ENCODE peak calls at places on chromosomes 2 and 18, in eight cellular contexts. One of them, this sample, is unnamed.

GRCh38 chr2:101961287-101962242 is 30.2 kb upstream of the IL1R2 start:
- DNase-seq in OCI-LY7: no peak
- DNase-seq in foreskin fibroblast: peak; percentile 91
- DNase-seq in fibroblast of villous mesenchyme: peak; percentile 100
- DNase-seq in upper lobe of right lung: peak; percentile 80
- DNase-seq in CD8-positive, alpha-beta T cell: no peak
- DNase-seq in heart right ventricle: peak; percentile 62
- DNase-seq in astrocyte of the spinal cord: peak; percentile 91
- DNase-seq in this sample: peak; percentile 64

GRCh38 chr2:30965085-30965484 is 157.8 kb upstream of the CAPN13 start:
- DNase-seq in OCI-LY7: no peak
- DNase-seq in foreskin fibroblast: no peak
- DNase-seq in fibroblast of villous mesenchyme: no peak
- DNase-seq in upper lobe of right lung: no peak
- DNase-seq in CD8-positive, alpha-beta T cell: no peak
- DNase-seq in heart right ventricle: no peak
- DNase-seq in astrocyte of the spinal cord: no peak
- DNase-seq in this sample: no peak

GRCh38 chr2:45330617-45331016 is 280.4 kb downstream of the SRBD1 start:
- DNase-seq in OCI-LY7: no peak
- DNase-seq in foreskin fibroblast: peak; percentile 80
- DNase-seq in fibroblast of villous mesenchyme: no peak
- DNase-seq in upper lobe of right lung: no peak
- DNase-seq in CD8-positive, alpha-beta T cell: no peak
- DNase-seq in heart right ventricle: no peak
- DNase-seq in astrocyte of the spinal cord: no peak
- DNase-seq in this sample: no peak

GRCh38 chr2:199851886-199852285 is 894 bp upstream of the FTCDNL1 start:
- DNase-seq in OCI-LY7: no peak
- DNase-seq in foreskin fibroblast: no peak
- DNase-seq in fibroblast of villous mesenchyme: no peak
- DNase-seq in upper lobe of right lung: no peak
- DNase-seq in CD8-positive, alpha-beta T cell: no peak
- DNase-seq in heart right ventricle: no peak
- DNase-seq in astrocyte of the spinal cord: no peak
- DNase-seq in this sample: no peak

GRCh38 chr2:233353101-233353768 is 1.1 kb upstream of the DGKD start:
- DNase-seq in OCI-LY7: no peak
- DNase-seq in foreskin fibroblast: no peak
- DNase-seq in fibroblast of villous mesenchyme: no peak
- DNase-seq in upper lobe of right lung: peak; percentile 72
- DNase-seq in CD8-positive, alpha-beta T cell: no peak
- DNase-seq in heart right ventricle: no peak
- DNase-seq in astrocyte of the spinal cord: no peak
- DNase-seq in this sample: no peak

GRCh38 chr2:207288628-207289027 is 122.9 kb upstream of the KLF7 start:
- DNase-seq in OCI-LY7: no peak
- DNase-seq in foreskin fibroblast: no peak
- DNase-seq in fibroblast of villous mesenchyme: no peak
- DNase-seq in upper lobe of right lung: no peak
- DNase-seq in CD8-positive, alpha-beta T cell: no peak
- DNase-seq in heart right ventricle: no peak
- DNase-seq in astrocyte of the spinal cord: no peak
- DNase-seq in this sample: no peak

GRCh38 chr2:14628906-14629305 is 3.6 kb upstream of the LRATD1 start:
- DNase-seq in OCI-LY7: no peak
- DNase-seq in foreskin fibroblast: no peak
- DNase-seq in fibroblast of villous mesenchyme: no peak
- DNase-seq in upper lobe of right lung: no peak
- DNase-seq in CD8-positive, alpha-beta T cell: no peak
- DNase-seq in heart right ventricle: no peak
- DNase-seq in astrocyte of the spinal cord: no peak
- DNase-seq in this sample: no peak

GRCh38 chr2:151437630-151438029 is 27.9 kb downstream of the RIF1 start:
- DNase-seq in OCI-LY7: peak; percentile 44
- DNase-seq in foreskin fibroblast: no peak
- DNase-seq in fibroblast of villous mesenchyme: peak; percentile 44
- DNase-seq in upper lobe of right lung: no peak
- DNase-seq in CD8-positive, alpha-beta T cell: no peak
- DNase-seq in heart right ventricle: no peak
- DNase-seq in astrocyte of the spinal cord: peak; percentile 48
- DNase-seq in this sample: no peak

GRCh38 chr2:113136828-113137775 is 9.7 kb downstream of the IL1RN start:
- DNase-seq in OCI-LY7: peak; percentile 62
- DNase-seq in foreskin fibroblast: peak; percentile 27
- DNase-seq in fibroblast of villous mesenchyme: peak; percentile 44
- DNase-seq in upper lobe of right lung: no peak
- DNase-seq in CD8-positive, alpha-beta T cell: no peak
- DNase-seq in heart right ventricle: no peak
- DNase-seq in astrocyte of the spinal cord: peak; percentile 52
- DNase-seq in this sample: no peak

GRCh38 chr2:128502638-128503246 is 184.1 kb upstream of the HS6ST1 start:
- DNase-seq in OCI-LY7: no peak
- DNase-seq in foreskin fibroblast: no peak
- DNase-seq in fibroblast of villous mesenchyme: no peak
- DNase-seq in upper lobe of right lung: peak; percentile 58
- DNase-seq in CD8-positive, alpha-beta T cell: no peak
- DNase-seq in heart right ventricle: no peak
- DNase-seq in astrocyte of the spinal cord: no peak
- DNase-seq in this sample: no peak

GRCh38 chr2:236449167-236449586 is 120.4 kb upstream of the ACKR3 start:
- DNase-seq in OCI-LY7: no peak
- DNase-seq in foreskin fibroblast: no peak
- DNase-seq in fibroblast of villous mesenchyme: no peak
- DNase-seq in upper lobe of right lung: no peak
- DNase-seq in CD8-positive, alpha-beta T cell: no peak
- DNase-seq in heart right ventricle: no peak
- DNase-seq in astrocyte of the spinal cord: no peak
- DNase-seq in this sample: no peak

GRCh38 chr2:15311201-15311882 is 249.8 kb downstream of the NBAS start:
- DNase-seq in OCI-LY7: peak; percentile 21
- DNase-seq in foreskin fibroblast: no peak
- DNase-seq in fibroblast of villous mesenchyme: peak; percentile 17
- DNase-seq in upper lobe of right lung: no peak
- DNase-seq in CD8-positive, alpha-beta T cell: no peak
- DNase-seq in heart right ventricle: no peak
- DNase-seq in astrocyte of the spinal cord: peak; percentile 29
- DNase-seq in this sample: no peak

GRCh38 chr2:45128580-45128997 is 119.3 kb upstream of the SIX2 start:
- DNase-seq in OCI-LY7: no peak
- DNase-seq in foreskin fibroblast: peak; percentile 93
- DNase-seq in fibroblast of villous mesenchyme: peak; percentile 91
- DNase-seq in upper lobe of right lung: no peak
- DNase-seq in CD8-positive, alpha-beta T cell: no peak
- DNase-seq in heart right ventricle: peak; percentile 35
- DNase-seq in astrocyte of the spinal cord: peak; percentile 92
- DNase-seq in this sample: peak; percentile 70

GRCh38 chr2:72115361-72116080 is 32.1 kb downstream of the CYP26B1 start:
- DNase-seq in OCI-LY7: no peak
- DNase-seq in foreskin fibroblast: peak; percentile 82
- DNase-seq in fibroblast of villous mesenchyme: peak; percentile 51
- DNase-seq in upper lobe of right lung: peak; percentile 72
- DNase-seq in CD8-positive, alpha-beta T cell: no peak
- DNase-seq in heart right ventricle: no peak
- DNase-seq in astrocyte of the spinal cord: peak; percentile 83
- DNase-seq in this sample: peak; percentile 80

GRCh38 chr2:55116598-55116964 is 66.3 kb upstream of the RTN4 start:
- DNase-seq in OCI-LY7: no peak
- DNase-seq in foreskin fibroblast: no peak
- DNase-seq in fibroblast of villous mesenchyme: no peak
- DNase-seq in upper lobe of right lung: no peak
- DNase-seq in CD8-positive, alpha-beta T cell: no peak
- DNase-seq in heart right ventricle: no peak
- DNase-seq in astrocyte of the spinal cord: no peak
- DNase-seq in this sample: no peak

GRCh38 chr2:85797263-85797660 is 43.5 kb downstream of the ATOH8 start:
- DNase-seq in OCI-LY7: no peak
- DNase-seq in foreskin fibroblast: no peak
- DNase-seq in fibroblast of villous mesenchyme: no peak
- DNase-seq in upper lobe of right lung: no peak
- DNase-seq in CD8-positive, alpha-beta T cell: no peak
- DNase-seq in heart right ventricle: no peak
- DNase-seq in astrocyte of the spinal cord: no peak
- DNase-seq in this sample: no peak

GRCh38 chr2:85796549-85797262 is 42.9 kb downstream of the ATOH8 start:
- DNase-seq in OCI-LY7: no peak
- DNase-seq in foreskin fibroblast: no peak
- DNase-seq in fibroblast of villous mesenchyme: no peak
- DNase-seq in upper lobe of right lung: peak; percentile 72
- DNase-seq in CD8-positive, alpha-beta T cell: no peak
- DNase-seq in heart right ventricle: no peak
- DNase-seq in astrocyte of the spinal cord: no peak
- DNase-seq in this sample: no peak

GRCh38 chr2:85796046-85796548 is 42.3 kb downstream of the ATOH8 start:
- DNase-seq in OCI-LY7: no peak
- DNase-seq in foreskin fibroblast: no peak
- DNase-seq in fibroblast of villous mesenchyme: no peak
- DNase-seq in upper lobe of right lung: peak; percentile 62
- DNase-seq in CD8-positive, alpha-beta T cell: no peak
- DNase-seq in heart right ventricle: no peak
- DNase-seq in astrocyte of the spinal cord: peak; percentile 24
- DNase-seq in this sample: no peak

GRCh38 chr2:85799215-85799956 is 45.6 kb downstream of the ATOH8 start:
- DNase-seq in OCI-LY7: no peak
- DNase-seq in foreskin fibroblast: no peak
- DNase-seq in fibroblast of villous mesenchyme: no peak
- DNase-seq in upper lobe of right lung: peak; percentile 74
- DNase-seq in CD8-positive, alpha-beta T cell: no peak
- DNase-seq in heart right ventricle: no peak
- DNase-seq in astrocyte of the spinal cord: no peak
- DNase-seq in this sample: no peak

DNA sequence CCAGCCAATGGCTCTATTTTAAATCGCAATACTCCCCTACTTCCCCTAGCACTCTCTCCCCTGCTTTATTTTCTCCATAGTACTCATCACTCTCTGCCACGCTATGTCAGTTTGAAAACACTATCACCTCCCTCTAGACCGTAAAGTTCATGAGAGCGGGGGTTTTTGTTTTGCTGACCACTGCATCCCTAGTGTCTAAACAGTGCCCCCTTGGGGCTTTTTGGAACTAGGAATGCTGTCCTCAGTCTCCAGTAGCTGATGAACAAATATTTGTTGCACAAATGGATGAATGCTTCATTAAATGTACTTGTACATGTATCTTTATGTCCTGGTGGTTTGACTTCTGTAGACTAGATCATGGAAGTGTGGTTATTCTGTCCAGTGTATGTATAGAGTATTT is 44.2 kb downstream of the ATOH8 start:
- DNase-seq in OCI-LY7: no peak
- DNase-seq in foreskin fibroblast: peak; percentile 41
- DNase-seq in fibroblast of villous mesenchyme: peak; percentile 76
- DNase-seq in upper lobe of right lung: no peak
- DNase-seq in CD8-positive, alpha-beta T cell: no peak
- DNase-seq in heart right ventricle: no peak
- DNase-seq in astrocyte of the spinal cord: peak; percentile 46
- DNase-seq in this sample: no peak
- TF ChIP-seq CTCF in OCI-LY7: peak; percentile 51
- TF ChIP-seq CTCF in foreskin fibroblast: peak; percentile 66
- TF ChIP-seq CTCF in fibroblast of villous mesenchyme: peak; percentile 75
- TF ChIP-seq CTCF in upper lobe of right lung: peak; percentile 56
- TF ChIP-seq CTCF in CD8-positive, alpha-beta T cell: no peak
- TF ChIP-seq CTCF in heart right ventricle: peak; percentile 68
- TF ChIP-seq CTCF in astrocyte of the spinal cord: peak; percentile 56
- TF ChIP-seq CTCF in this sample: peak; percentile 44

DNA sequence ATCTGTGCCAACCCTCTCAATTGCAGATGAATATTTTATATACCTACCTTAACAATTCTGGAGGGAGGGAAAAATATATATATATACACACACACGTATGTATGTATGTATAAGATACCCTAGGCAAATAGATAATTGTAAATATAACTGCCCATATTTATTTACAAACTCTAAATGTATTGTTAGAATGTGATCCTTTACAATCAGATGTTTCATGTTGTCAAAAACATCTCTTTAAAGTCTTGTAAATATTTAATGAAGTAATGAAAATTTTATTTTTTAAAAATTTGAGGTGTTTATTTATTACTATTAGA is 11.6 kb downstream of the ANKRD12 start:
- DNase-seq in OCI-LY7: no peak
- DNase-seq in foreskin fibroblast: no peak
- DNase-seq in fibroblast of villous mesenchyme: no peak
- DNase-seq in upper lobe of right lung: no peak
- DNase-seq in CD8-positive, alpha-beta T cell: no peak
- DNase-seq in heart right ventricle: no peak
- DNase-seq in astrocyte of the spinal cord: no peak
- DNase-seq in this sample: no peak
- TF ChIP-seq CTCF in OCI-LY7: no peak
- TF ChIP-seq CTCF in foreskin fibroblast: no peak
- TF ChIP-seq CTCF in fibroblast of villous mesenchyme: no peak
- TF ChIP-seq CTCF in upper lobe of right lung: no peak
- TF ChIP-seq CTCF in CD8-positive, alpha-beta T cell: no peak
- TF ChIP-seq CTCF in heart right ventricle: no peak
- TF ChIP-seq CTCF in astrocyte of the spinal cord: no peak
- TF ChIP-seq CTCF in this sample: no peak

GRCh38 chr2:219448776-219449476 is 14.3 kb downstream of the SPEG start:
- DNase-seq in OCI-LY7: no peak
- DNase-seq in foreskin fibroblast: no peak
- DNase-seq in fibroblast of villous mesenchyme: no peak
- DNase-seq in upper lobe of right lung: no peak
- DNase-seq in CD8-positive, alpha-beta T cell: no peak
- DNase-seq in heart right ventricle: no peak
- DNase-seq in astrocyte of the spinal cord: no peak
- DNase-seq in this sample: no peak
- TF ChIP-seq CTCF in OCI-LY7: no peak
- TF ChIP-seq CTCF in foreskin fibroblast: no peak
- TF ChIP-seq CTCF in fibroblast of villous mesenchyme: no peak
- TF ChIP-seq CTCF in upper lobe of right lung: no peak
- TF ChIP-seq CTCF in CD8-positive, alpha-beta T cell: no peak
- TF ChIP-seq CTCF in heart right ventricle: no peak
- TF ChIP-seq CTCF in astrocyte of the spinal cord: no peak
- TF ChIP-seq CTCF in this sample: no peak

DNA sequence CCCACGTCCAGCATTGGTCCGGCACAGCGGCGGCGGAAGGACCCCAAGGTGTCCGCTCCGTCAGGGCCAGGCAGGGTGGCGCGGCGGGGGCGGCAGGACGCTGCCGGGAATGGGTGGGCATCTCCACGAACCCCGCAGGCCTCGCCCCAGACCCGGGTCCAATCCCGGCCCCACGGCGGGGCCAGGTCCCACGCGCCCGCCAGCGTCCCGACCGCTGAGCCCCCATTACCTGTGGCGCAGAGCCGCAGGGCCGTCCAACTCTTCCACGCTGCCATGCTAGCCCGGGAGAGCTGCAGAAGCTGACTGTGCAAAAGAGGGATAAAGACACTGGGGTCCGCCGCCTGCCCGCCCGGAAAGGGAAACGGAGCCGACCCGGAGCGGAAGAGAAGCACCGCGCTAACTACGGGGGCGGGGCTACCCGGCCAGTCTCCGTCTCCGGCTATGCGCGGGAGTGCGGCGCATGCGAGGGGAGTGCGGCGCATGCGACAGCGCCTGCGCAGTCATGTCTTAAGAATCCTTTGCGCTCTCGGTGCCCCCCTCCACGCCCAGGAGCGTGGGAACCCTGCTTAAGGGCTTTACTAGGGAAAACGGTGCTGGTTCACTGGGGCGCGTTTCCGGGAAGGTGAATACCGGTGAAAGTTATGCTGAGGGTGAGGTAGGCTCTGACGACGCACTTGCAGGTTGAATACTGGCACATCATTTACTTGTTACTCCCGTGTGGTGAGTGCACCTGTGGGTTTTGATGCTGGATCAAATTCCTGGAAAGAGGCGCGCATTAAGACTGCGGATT is at the start of gene TMX3:
- DNase-seq in OCI-LY7: peak; percentile 86
- DNase-seq in foreskin fibroblast: peak; percentile 91
- DNase-seq in fibroblast of villous mesenchyme: peak; percentile 94
- DNase-seq in upper lobe of right lung: peak; percentile 97
- DNase-seq in CD8-positive, alpha-beta T cell: peak; percentile 83
- DNase-seq in heart right ventricle: peak; percentile 89
- DNase-seq in astrocyte of the spinal cord: peak; percentile 96
- DNase-seq in this sample: peak; percentile 88
- TF ChIP-seq CTCF in OCI-LY7: no peak
- TF ChIP-seq CTCF in foreskin fibroblast: no peak
- TF ChIP-seq CTCF in fibroblast of villous mesenchyme: no peak
- TF ChIP-seq CTCF in upper lobe of right lung: no peak
- TF ChIP-seq CTCF in CD8-positive, alpha-beta T cell: no peak
- TF ChIP-seq CTCF in heart right ventricle: no peak
- TF ChIP-seq CTCF in astrocyte of the spinal cord: no peak
- TF ChIP-seq CTCF in this sample: no peak